ENCODE peak calls at places on chromosomes 1 and 21, in six cellular contexts. R is GM20000; P is AG10803; U is kidney epithelial cell; V is CD4-positive, alpha-beta T cell; H is foreskin fibroblast. A is an unnamed sample.

GRCh38 chr21:42829954-42830353 is 49.4 kb downstream of the WDR4 start:
- DNase-seq in R (no peak), P (no peak), U (no peak), V (no peak), H (no peak), A (no peak)

GRCh38 chr1:29282135-29282923 is 46.0 kb downstream of the PTPRU start:
- DNase-seq in R (no peak), P (no peak), U (no peak), V (no peak), H (no peak), A (no peak)

GRCh38 chr1:205435904-205436573 is 14.2 kb upstream of the LEMD1 start:
- DNase-seq in R (no peak), P (no peak), U (no peak), V (no peak), H (no peak), A (no peak)

GRCh38 chr1:204660509-204660908 is 25.0 kb downstream of the LRRN2 start:
- DNase-seq in R (no peak), P (peak), U (no peak), V (no peak), H (peak), A (no peak)

GRCh38 chr1:226646026-226646869 is 92.8 kb downstream of the ITPKB start:
- DNase-seq in R (no peak), P (no peak), U (no peak), V (no peak), H (no peak), A (no peak)

GRCh38 chr1:113860891-113861290 is 10.6 kb downstream of the PTPN22 start:
- DNase-seq in R (no peak), P (peak), U (no peak), V (no peak), H (peak), A (no peak)

GRCh38 chr1:9278585-9279153 is 14.0 kb upstream of the SPSB1 start:
- DNase-seq in R (no peak), P (no peak), U (no peak), V (no peak), H (no peak), A (no peak)

GRCh38 chr1:207335695-207336363 is 14.4 kb downstream of the CD55 start:
- DNase-seq in R (peak), P (peak), U (no peak), V (no peak), H (no peak), A (peak)

GRCh38 chr1:1827089-1827433 is 48.8 kb upstream of the NADK start:
- DNase-seq in R (no peak), P (peak), U (no peak), V (no peak), H (peak), A (no peak)

GRCh38 chr1:201624741-201625646 is 86.1 kb downstream of the NAV1 start:
- DNase-seq in R (no peak), P (peak), U (no peak), V (no peak), H (peak), A (no peak)

GRCh38 chr1:228933753-228934152 is 198.5 kb downstream of the RHOU start:
- DNase-seq in R (no peak), P (no peak), U (no peak), V (no peak), H (no peak), A (no peak)

GRCh38 chr1:226798427-226799411 is 59.6 kb upstream of the ITPKB start:
- DNase-seq in R (peak), P (no peak), U (no peak), V (peak), H (no peak), A (peak)

GRCh38 chr1:161771973-161772372 is 5.9 kb downstream of the ATF6 start:
- DNase-seq in R (no peak), P (no peak), U (no peak), V (no peak), H (no peak), A (no peak)

GRCh38 chr21:41228006-41228370 is 60.0 kb downstream of the BACE2 start:
- DNase-seq in R (no peak), P (no peak), U (no peak), V (no peak), H (no peak), A (no peak)

GRCh38 chr1:101588677-101589076 is 351.9 kb downstream of the S1PR1 start:
- DNase-seq in R (no peak), P (no peak), U (no peak), V (no peak), H (no peak), A (no peak)

GRCh38 chr1:234920136-234920842 is 208.3 kb downstream of the TOMM20 start:
- DNase-seq in R (no peak), P (no peak), U (no peak), V (no peak), H (no peak), A (no peak)

GRCh38 chr1:57553666-57554065 is 129.8 kb upstream of the DAB1 start:
- DNase-seq in R (no peak), P (no peak), U (no peak), V (no peak), H (no peak), A (no peak)

GRCh38 chr1:203039609-203040517 is 13.6 kb downstream of the PPFIA4 start:
- DNase-seq in R (no peak), P (no peak), U (no peak), V (no peak), H (no peak), A (no peak)

GRCh38 chr1:107132195-107132594 is 8.6 kb upstream of the NTNG1 start:
- DNase-seq in R (peak), P (no peak), U (no peak), V (no peak), H (no peak), A (no peak)

DNA sequence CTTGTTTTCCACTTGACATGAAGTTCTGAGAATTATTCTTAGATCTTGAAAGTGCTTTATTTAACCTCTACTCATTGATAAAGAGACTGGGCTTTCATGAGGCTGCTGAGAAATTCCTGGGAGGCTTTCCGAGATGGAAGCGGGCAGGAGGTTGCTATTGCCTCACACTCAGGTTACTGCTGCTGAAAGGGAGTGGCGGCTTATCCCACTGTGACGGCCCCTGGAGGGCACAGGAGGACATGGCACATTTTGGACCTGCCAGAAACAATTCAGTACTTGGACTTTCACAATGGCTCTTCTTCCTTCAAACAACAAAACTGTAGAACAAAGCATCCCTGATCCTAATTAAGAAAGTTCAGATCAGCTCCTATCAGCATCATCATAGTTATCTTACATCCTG is 16.2 kb upstream of the MARK1 start:
- DNase-seq in R (no peak), P (no peak), U (no peak), V (no peak), H (no peak), A (no peak)
- TF ChIP-seq CTCF in R (no peak), P (no peak), U (peak), V (no peak), H (no peak), A (no peak)

GRCh38 chr21:45270306-45270821 is 17.3 kb downstream of the POFUT2 start:
- DNase-seq in R (no peak), P (peak), U (no peak), V (no peak), H (no peak), A (no peak)
- TF ChIP-seq CTCF in R (peak), P (no peak), U (peak), V (no peak), H (peak), A (peak)

DNA sequence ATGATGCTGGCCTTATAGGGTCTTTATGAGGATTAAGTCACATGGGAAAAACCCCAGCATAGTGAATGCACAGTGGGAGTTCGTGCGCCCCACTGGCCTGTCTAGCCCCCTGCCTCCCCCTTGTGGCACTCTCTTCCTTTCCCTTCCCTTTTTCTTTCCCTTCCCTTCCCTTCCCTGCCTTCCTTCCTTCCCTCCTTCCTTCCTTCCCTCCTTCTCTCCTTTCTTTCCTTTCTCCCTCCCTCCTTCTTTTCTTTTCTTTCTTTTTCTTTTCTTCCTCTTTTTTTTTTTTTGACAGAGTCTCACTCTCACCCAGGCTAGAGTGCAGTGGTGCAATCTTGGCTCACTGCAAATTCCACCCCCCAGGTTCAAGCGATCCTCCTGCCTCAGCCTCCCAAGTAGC is 38.6 kb downstream of the HTR6 start:
- DNase-seq in R (no peak), P (no peak), U (no peak), V (no peak), H (no peak), A (no peak)
- TF ChIP-seq CTCF in R (no peak), P (no peak), U (no peak), V (no peak), H (no peak), A (no peak)

DNA sequence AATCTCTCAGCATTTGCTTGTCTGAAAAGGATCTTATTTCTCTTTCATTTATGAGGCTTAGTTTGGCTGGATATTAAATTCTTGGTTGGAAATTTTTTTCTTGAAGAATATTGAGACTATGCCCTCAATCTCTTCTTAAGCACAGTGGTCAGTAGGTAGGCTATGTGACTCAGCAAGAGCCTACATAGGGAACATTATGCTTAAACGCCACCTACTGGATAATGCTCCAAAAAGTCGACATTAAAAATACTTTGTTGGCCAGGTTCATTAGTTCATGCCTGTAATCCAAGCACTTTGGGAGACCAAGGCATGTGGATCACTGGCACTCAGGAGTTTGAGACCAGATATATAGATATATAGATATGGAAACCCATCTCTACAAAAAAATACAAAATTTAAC is 678.0 kb upstream of the USP24 start:
- DNase-seq in R (peak), P (peak), U (peak), V (no peak), H (peak), A (peak)
- TF ChIP-seq CTCF in R (peak), P (peak), U (peak), V (no peak), H (peak), A (peak)